ENCODE peak calls at places on chromosomes 6 and 20, in four cellular contexts. One of them, this sample, is unnamed.

GRCh38 chr20:48604936-48605335 is 222.9 kb downstream of the PREX1 start:
- DNase-seq in fibroblast of mammary gland: no peak
- DNase-seq in brain microvascular endothelial cell: no peak
- DNase-seq in hepatocyte: no peak
- DNase-seq in this sample: no peak

GRCh38 chr6:12371641-12372146 is 81.5 kb downstream of the EDN1 start:
- DNase-seq in fibroblast of mammary gland: no peak
- DNase-seq in brain microvascular endothelial cell: no peak
- DNase-seq in hepatocyte: peak
- DNase-seq in this sample: peak

GRCh38 chr6:136424901-136425300 is 125.3 kb downstream of the MAP7 start:
- DNase-seq in fibroblast of mammary gland: no peak
- DNase-seq in brain microvascular endothelial cell: no peak
- DNase-seq in hepatocyte: no peak
- DNase-seq in this sample: no peak

GRCh38 chr6:95587989-95588388 is 10.7 kb downstream of the MANEA start:
- DNase-seq in fibroblast of mammary gland: no peak
- DNase-seq in brain microvascular endothelial cell: no peak
- DNase-seq in hepatocyte: no peak
- DNase-seq in this sample: no peak

GRCh38 chr6:123393333-123393732 is 243.4 kb downstream of the TRDN start:
- DNase-seq in fibroblast of mammary gland: peak
- DNase-seq in brain microvascular endothelial cell: no peak
- DNase-seq in hepatocyte: peak
- DNase-seq in this sample: no peak

GRCh38 chr6:2810092-2810671 is 31.5 kb downstream of the SERPINB1 start:
- DNase-seq in fibroblast of mammary gland: peak
- DNase-seq in brain microvascular endothelial cell: no peak
- DNase-seq in hepatocyte: peak
- DNase-seq in this sample: no peak

GRCh38 chr6:56356431-56356830 is 109.1 kb upstream of the COL21A1 start:
- DNase-seq in fibroblast of mammary gland: peak
- DNase-seq in brain microvascular endothelial cell: peak
- DNase-seq in hepatocyte: no peak
- DNase-seq in this sample: peak

GRCh38 chr20:42708261-42708660 is 481.4 kb downstream of the PTPRT start:
- DNase-seq in fibroblast of mammary gland: no peak
- DNase-seq in brain microvascular endothelial cell: no peak
- DNase-seq in hepatocyte: no peak
- DNase-seq in this sample: no peak

GRCh38 chr20:58716476-58717277 is 24.1 kb downstream of the NPEPL1 start:
- DNase-seq in fibroblast of mammary gland: no peak
- DNase-seq in brain microvascular endothelial cell: no peak
- DNase-seq in hepatocyte: peak
- DNase-seq in this sample: no peak

GRCh38 chr20:6381887-6382286 is 259.1 kb upstream of the FERMT1 start:
- DNase-seq in fibroblast of mammary gland: no peak
- DNase-seq in brain microvascular endothelial cell: peak
- DNase-seq in hepatocyte: peak
- DNase-seq in this sample: no peak

GRCh38 chr6:24274441-24275083 is 83.3 kb downstream of the DCDC2 start:
- DNase-seq in fibroblast of mammary gland: peak
- DNase-seq in brain microvascular endothelial cell: peak
- DNase-seq in hepatocyte: peak
- DNase-seq in this sample: no peak

GRCh38 chr6:107290491-107290890 is 168.9 kb downstream of the PDSS2 start:
- DNase-seq in fibroblast of mammary gland: no peak
- DNase-seq in brain microvascular endothelial cell: no peak
- DNase-seq in hepatocyte: no peak
- DNase-seq in this sample: no peak
- H3K4me3 ChIP-seq in fibroblast of mammary gland: no peak
- H3K4me3 ChIP-seq in brain microvascular endothelial cell: no peak
- H3K4me3 ChIP-seq in hepatocyte: no peak
- H3K4me3 ChIP-seq in this sample: no peak

GRCh38 chr20:62578294-62578897 is 63.9 kb upstream of the SLCO4A1 start:
- DNase-seq in fibroblast of mammary gland: no peak
- DNase-seq in brain microvascular endothelial cell: no peak
- DNase-seq in hepatocyte: no peak
- DNase-seq in this sample: no peak
- TF ChIP-seq CTCF in fibroblast of mammary gland: no peak
- TF ChIP-seq CTCF in brain microvascular endothelial cell: no peak
- TF ChIP-seq CTCF in hepatocyte: no peak
- TF ChIP-seq CTCF in this sample: no peak

GRCh38 chr20:53829706-53830521 is 236.3 kb upstream of the ZNF217 start:
- DNase-seq in fibroblast of mammary gland: peak
- DNase-seq in brain microvascular endothelial cell: peak
- DNase-seq in hepatocyte: peak
- DNase-seq in this sample: peak
- H3K4me3 ChIP-seq in fibroblast of mammary gland: peak
- H3K4me3 ChIP-seq in brain microvascular endothelial cell: peak
- H3K4me3 ChIP-seq in hepatocyte: no peak
- H3K4me3 ChIP-seq in this sample: peak

DNA sequence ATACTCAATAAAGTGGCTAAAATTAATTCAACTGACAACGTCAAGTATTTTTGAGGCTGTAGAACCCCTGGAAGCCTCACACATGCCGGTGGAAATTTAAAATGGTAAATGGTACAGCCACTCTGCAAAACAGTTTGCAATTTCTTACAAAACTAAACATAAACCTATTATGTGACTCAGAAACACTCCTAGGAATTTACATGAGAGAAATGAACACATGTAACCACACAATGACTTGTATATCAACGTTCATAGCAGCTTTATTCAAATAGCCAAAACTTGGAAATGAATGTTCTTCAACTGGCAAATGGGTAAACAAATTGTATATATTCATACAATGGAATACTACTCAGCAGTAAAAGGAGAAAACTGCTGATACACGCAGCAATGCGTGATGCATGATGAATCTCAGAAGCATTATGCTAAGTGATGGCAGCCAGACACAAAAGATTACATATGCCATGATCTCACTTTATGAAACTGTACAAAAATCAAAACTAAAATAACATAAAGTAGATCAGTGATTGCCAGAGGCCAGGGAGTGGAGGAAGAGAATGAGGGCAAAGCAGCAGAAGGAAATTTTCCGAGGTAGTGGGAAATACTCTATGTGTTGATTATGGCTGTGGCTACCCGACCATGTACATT is 112.5 kb downstream of the FAM50B start:
- DNase-seq in fibroblast of mammary gland: no peak
- DNase-seq in brain microvascular endothelial cell: no peak
- DNase-seq in hepatocyte: no peak
- DNase-seq in this sample: no peak
- TF ChIP-seq CTCF in fibroblast of mammary gland: no peak
- TF ChIP-seq CTCF in brain microvascular endothelial cell: no peak
- TF ChIP-seq CTCF in hepatocyte: no peak
- TF ChIP-seq CTCF in this sample: no peak

DNA sequence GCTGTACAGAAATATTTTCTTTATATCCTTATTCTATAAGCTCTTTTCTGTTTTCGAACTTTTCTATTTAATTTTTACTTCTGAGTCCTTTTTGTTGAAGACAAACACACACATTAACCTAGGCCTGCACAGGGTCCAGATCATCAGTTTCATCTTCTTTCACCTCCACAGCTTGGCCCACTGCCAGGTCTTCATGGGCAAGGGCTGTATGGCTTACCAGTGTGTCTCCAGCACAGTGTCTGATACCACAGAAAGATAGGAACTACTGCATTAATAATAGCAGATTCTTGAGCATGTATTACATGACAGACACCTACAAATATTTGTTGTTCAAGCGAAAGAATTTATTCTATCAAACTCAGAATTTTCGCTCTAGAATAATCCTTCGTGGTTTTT is 24.4 kb downstream of the QKI start:
- DNase-seq in fibroblast of mammary gland: no peak
- DNase-seq in brain microvascular endothelial cell: no peak
- DNase-seq in hepatocyte: peak
- DNase-seq in this sample: no peak
- H3K4me3 ChIP-seq in fibroblast of mammary gland: no peak
- H3K4me3 ChIP-seq in brain microvascular endothelial cell: no peak
- H3K4me3 ChIP-seq in hepatocyte: no peak
- H3K4me3 ChIP-seq in this sample: no peak

GRCh38 chr6:73901311-73901710 is 205.3 kb downstream of the CD109 start:
- DNase-seq in fibroblast of mammary gland: no peak
- DNase-seq in brain microvascular endothelial cell: no peak
- DNase-seq in hepatocyte: no peak
- DNase-seq in this sample: no peak

GRCh38 chr6:73893696-73894095 is 197.7 kb downstream of the CD109 start:
- DNase-seq in fibroblast of mammary gland: no peak
- DNase-seq in brain microvascular endothelial cell: no peak
- DNase-seq in hepatocyte: no peak
- DNase-seq in this sample: no peak

GRCh38 chr6:73901986-73902385 is 206.0 kb downstream of the CD109 start:
- DNase-seq in fibroblast of mammary gland: no peak
- DNase-seq in brain microvascular endothelial cell: no peak
- DNase-seq in hepatocyte: no peak
- DNase-seq in this sample: no peak

GRCh38 chr6:73903155-73903554 is 207.2 kb downstream of the CD109 start:
- DNase-seq in fibroblast of mammary gland: no peak
- DNase-seq in brain microvascular endothelial cell: no peak
- DNase-seq in hepatocyte: peak
- DNase-seq in this sample: no peak

GRCh38 chr6:73898599-73898998 is 202.6 kb downstream of the CD109 start:
- DNase-seq in fibroblast of mammary gland: peak
- DNase-seq in brain microvascular endothelial cell: no peak
- DNase-seq in hepatocyte: no peak
- DNase-seq in this sample: no peak
- TF ChIP-seq CTCF in fibroblast of mammary gland: no peak
- TF ChIP-seq CTCF in brain microvascular endothelial cell: peak
- TF ChIP-seq CTCF in hepatocyte: no peak
- TF ChIP-seq CTCF in this sample: no peak

GRCh38 chr6:43373252-43373875 is 3.9 kb upstream of the ZNF318 start:
- DNase-seq in fibroblast of mammary gland: no peak
- DNase-seq in brain microvascular endothelial cell: no peak
- DNase-seq in hepatocyte: no peak
- DNase-seq in this sample: no peak

GRCh38 chr6:43368517-43369160 is 808 bp downstream of the ZNF318 start:
- DNase-seq in fibroblast of mammary gland: peak
- DNase-seq in brain microvascular endothelial cell: peak
- DNase-seq in hepatocyte: peak
- DNase-seq in this sample: peak

GRCh38 chr6:43369174-43370002 is at the start of gene ZNF318:
- DNase-seq in fibroblast of mammary gland: peak
- DNase-seq in brain microvascular endothelial cell: peak
- DNase-seq in hepatocyte: peak
- DNase-seq in this sample: peak

GRCh38 chr6:43367245-43367984 is 2.0 kb downstream of the ZNF318 start:
- DNase-seq in fibroblast of mammary gland: no peak
- DNase-seq in brain microvascular endothelial cell: no peak
- DNase-seq in hepatocyte: no peak
- DNase-seq in this sample: no peak
- H3K4me3 ChIP-seq in fibroblast of mammary gland: no peak
- H3K4me3 ChIP-seq in brain microvascular endothelial cell: no peak
- H3K4me3 ChIP-seq in hepatocyte: peak
- H3K4me3 ChIP-seq in this sample: peak

GRCh38 chr6:130098317-130098716 is 79.9 kb downstream of the L3MBTL3 start:
- DNase-seq in fibroblast of mammary gland: no peak
- DNase-seq in brain microvascular endothelial cell: no peak
- DNase-seq in hepatocyte: no peak
- DNase-seq in this sample: no peak
- TF ChIP-seq CTCF in fibroblast of mammary gland: no peak
- TF ChIP-seq CTCF in brain microvascular endothelial cell: no peak
- TF ChIP-seq CTCF in hepatocyte: no peak
- TF ChIP-seq CTCF in this sample: no peak